ENCODE peak calls at places on chromosomes 12 and 14, in eight cellular contexts. C, D, Y, I, L, F, P and R are unnamed samples.

GRCh38 chr12:79301181-79301580 is 389.6 kb downstream of the PAWR start:
- DNase-seq in L (no peak), C (no peak), F (no peak), P (no peak), D (no peak), I (no peak), Y (no peak), R (no peak)

GRCh38 chr12:3107071-3107583 is 29.9 kb downstream of the TSPAN9 start:
- DNase-seq in P (no peak), D (no peak), L (no peak), I (no peak), F (peak), Y (no peak), C (no peak), R (peak)

GRCh38 chr12:13559318-13559978 is 362.9 kb downstream of the EMP1 start:
- DNase-seq in I (no peak), P (no peak), C (no peak), L (no peak), D (peak), F (no peak), Y (no peak), R (no peak)

GRCh38 chr12:46702581-46703344 is 123.0 kb downstream of the SLC38A4 start:
- DNase-seq in L (no peak), I (no peak), F (no peak), Y (peak), D (no peak), P (no peak), C (no peak), R (no peak)

GRCh38 chr12:60144395-60144794 is 548.6 kb downstream of the SLC16A7 start:
- DNase-seq in C (no peak), I (no peak), Y (no peak), F (no peak), L (no peak), P (no peak), D (no peak), R (no peak)

GRCh38 chr12:79747274-79747673 is 56.5 kb upstream of the PAWR start:
- DNase-seq in F (no peak), I (no peak), Y (peak), D (no peak), L (no peak), P (no peak), C (no peak), R (no peak)

GRCh38 chr12:114395755-114396152 is 10.2 kb downstream of the TBX5 start:
- DNase-seq in D (no peak), C (no peak), F (no peak), I (no peak), Y (no peak), P (no peak), L (no peak), R (no peak)

GRCh38 chr14:75301666-75302325 is 23.2 kb downstream of the FOS start:
- DNase-seq in Y (no peak), D (peak), L (no peak), P (no peak), F (peak), I (no peak), C (peak), R (no peak)

GRCh38 chr12:32906407-32907165 is 10.0 kb upstream of the PKP2 start:
- DNase-seq in F (no peak), P (peak), L (no peak), I (no peak), Y (no peak), D (peak), C (no peak), R (no peak)

GRCh38 chr14:80278293-80279037 is 67.2 kb upstream of the DIO2 start:
- DNase-seq in C (no peak), D (no peak), I (no peak), Y (peak), L (no peak), F (no peak), P (no peak), R (no peak)

GRCh38 chr14:73712540-73713141 is 1.5 kb downstream of the PNMA1 start:
- DNase-seq in C (peak), D (no peak), Y (peak), I (no peak), F (peak), L (no peak), P (no peak), R (no peak)

GRCh38 chr14:64960762-64961276 is 11.3 kb downstream of the RAB15 start:
- DNase-seq in F (peak), P (no peak), L (no peak), I (no peak), D (no peak), C (no peak), Y (no peak), R (peak)

GRCh38 chr12:78402366-78403134 is 462.0 kb upstream of the SYT1 start:
- DNase-seq in C (no peak), P (no peak), F (no peak), I (no peak), L (no peak), D (no peak), Y (no peak), R (no peak)

GRCh38 chr12:120474092-120474960 is 4.8 kb upstream of the SRSF9 start:
- DNase-seq in D (no peak), F (peak), P (no peak), Y (peak), I (no peak), C (peak), L (peak), R (no peak)

GRCh38 chr14:28756896-28757570 is 9.6 kb upstream of the FOXG1 start:
- DNase-seq in D (no peak), L (peak), F (peak), Y (peak), C (no peak), I (no peak), P (no peak), R (no peak)

GRCh38 chr14:65506801-65507200 is 94.3 kb downstream of the FUT8 start:
- DNase-seq in D (no peak), F (no peak), L (no peak), P (no peak), C (no peak), I (no peak), Y (no peak), R (no peak)

GRCh38 chr14:68789798-68790655 is 2.8 kb downstream of the ZFP36L1 start:
- DNase-seq in P (no peak), F (peak), D (peak), I (peak), C (no peak), Y (peak), L (peak), R (no peak)

GRCh38 chr12:98736352-98737326 is 91.5 kb downstream of the APAF1 start:
- DNase-seq in L (no peak), Y (no peak), D (no peak), P (no peak), I (no peak), C (no peak), F (peak), R (no peak)

GRCh38 chr12:111438501-111438900 is 32.8 kb downstream of the SH2B3 start:
- DNase-seq in L (no peak), F (no peak), D (peak), Y (peak), I (no peak), P (no peak), C (peak), R (no peak)

GRCh38 chr14:32606297-32606696 is 277.2 kb downstream of the AKAP6 start:
- DNase-seq in P (no peak), Y (no peak), F (no peak), C (no peak), L (no peak), I (no peak), D (no peak), R (no peak)

GRCh38 chr12:58458093-58458492 is 462.2 kb downstream of the LRIG3 start:
- DNase-seq in D (no peak), F (no peak), C (no peak), I (no peak), P (no peak), Y (peak), L (no peak), R (no peak)

GRCh38 chr12:15256760-15257159 is 35.5 kb upstream of the RERG start:
- DNase-seq in Y (peak), F (no peak), D (no peak), C (no peak), L (no peak), P (no peak), I (no peak), R (no peak)

GRCh38 chr12:98182791-98183190 is 332.6 kb upstream of the TMPO start:
- DNase-seq in P (no peak), C (no peak), L (no peak), Y (no peak), D (no peak), F (no peak), I (no peak), R (no peak)

GRCh38 chr12:57603758-57604453 is 718 bp upstream of the DTX3 start:
- DNase-seq in P (no peak), C (no peak), L (peak), Y (peak), F (peak), I (no peak), D (no peak), R (no peak)

GRCh38 chr14:41718477-41719166 is 111.9 kb downstream of the LRFN5 start:
- DNase-seq in D (no peak), L (no peak), Y (no peak), C (peak), F (no peak), I (no peak), P (no peak), R (no peak)

GRCh38 chr14:20440882-20441281 is 4.9 kb upstream of the KLHL33 start:
- DNase-seq in P (no peak), D (no peak), L (no peak), C (no peak), F (peak), I (no peak), Y (no peak), R (no peak)

GRCh38 chr12:3042394-3042793 is 34.8 kb upstream of the TSPAN9 start:
- DNase-seq in F (no peak), I (no peak), C (no peak), Y (no peak), P (no peak), D (no peak), L (no peak), R (no peak)

GRCh38 chr14:65827520-65827919 is 415.0 kb downstream of the FUT8 start:
- DNase-seq in Y (no peak), F (no peak), D (no peak), L (no peak), P (no peak), C (no peak), I (no peak), R (no peak)

GRCh38 chr12:106898001-106898966 is 57.4 kb upstream of the TMEM263 start:
- DNase-seq in L (no peak), D (peak), I (peak), P (no peak), C (no peak), Y (no peak), F (peak), R (no peak)

GRCh38 chr12:132525833-132526455 is 36.0 kb downstream of the FBRSL1 start:
- DNase-seq in P (no peak), D (no peak), L (peak), Y (no peak), C (no peak), F (no peak), I (no peak), R (no peak)

GRCh38 chr12:107884769-107885694 is 110.5 kb downstream of the ASCL4 start:
- DNase-seq in I (peak), C (peak), P (peak), L (peak), D (peak), F (peak), Y (peak), R (peak)

GRCh38 chr12:46585854-46586621 is 213.5 kb upstream of the SLC38A2 start:
- DNase-seq in P (no peak), L (no peak), I (peak), F (peak), C (no peak), Y (peak), D (peak), R (no peak)

GRCh38 chr12:14628771-14629170 is 61.1 kb upstream of the PLBD1 start:
- DNase-seq in C (no peak), D (no peak), L (no peak), F (peak), P (no peak), Y (no peak), I (no peak), R (no peak)

GRCh38 chr14:104514156-104514848 is 65.3 kb upstream of the C14orf180 start:
- DNase-seq in D (no peak), P (no peak), C (no peak), Y (no peak), L (no peak), F (no peak), I (no peak), R (no peak)

GRCh38 chr14:101353422-101353821 is 207.9 kb upstream of the DIO3 start:
- DNase-seq in I (no peak), Y (no peak), C (no peak), D (no peak), L (no peak), F (no peak), P (no peak), R (no peak)

GRCh38 chr12:85156569-85156968 is 120.4 kb downstream of the LRRIQ1 start:
- DNase-seq in D (no peak), C (no peak), L (no peak), F (peak), P (no peak), I (no peak), Y (no peak), R (no peak)

GRCh38 chr14:47365248-47365647 is 310.2 kb downstream of the MDGA2 start:
- DNase-seq in L (peak), C (no peak), D (no peak), F (no peak), Y (no peak), P (no peak), I (peak), R (no peak)

GRCh38 chr12:71158361-71158882 is 623 bp upstream of the TSPAN8 start:
- DNase-seq in D (no peak), P (no peak), I (no peak), C (no peak), F (peak), Y (peak), L (no peak), R (no peak)